ENCODE peak calls at places on chromosomes 13 and 19, in five cellular contexts. Y is HT-29, U is OCI-LY7, O is GM23248, C is amniotic stem cell. B is an unnamed sample.

GRCh38 chr13:89899302-89900103 is 1448.0 kb upstream of the MIR17HG start:
- DNase-seq in Y (no peak), C (no peak), O (no peak), U (no peak), B (no peak)

GRCh38 chr19:17766543-17767131 is 15.4 kb downstream of the FCHO1 start:
- DNase-seq in Y (peak; percentile 86), U (peak; percentile 90), C (no peak), O (peak; percentile 85), B (peak; percentile 79)

GRCh38 chr13:38821753-38822551 is 135.1 kb downstream of the FREM2 start:
- DNase-seq in O (peak; percentile 14), U (no peak), C (no peak), Y (no peak), B (no peak)

GRCh38 chr19:3868770-3869456 is at the start of gene ZFR2:
- DNase-seq in O (no peak), U (peak; percentile 5), Y (no peak), C (no peak), B (no peak)

GRCh38 chr13:76971215-76971614 is 20.7 kb upstream of the CLN5 start:
- DNase-seq in C (no peak), Y (no peak), U (no peak), O (no peak), B (no peak)

GRCh38 chr13:110529522-110530311 is 31.8 kb downstream of the RAB20 start:
- DNase-seq in Y (peak; percentile 53), C (no peak), O (no peak), U (no peak), B (no peak)

GRCh38 chr13:42022796-42023493 is 25.5 kb upstream of the DGKH start:
- DNase-seq in O (no peak), U (no peak), C (no peak), Y (no peak), B (no peak)

GRCh38 chr13:108220042-108220441 is 1.9 kb downstream of the ABHD13 start:
- DNase-seq in Y (peak; percentile 67), O (no peak), C (no peak), U (no peak), B (no peak)

GRCh38 chr19:39679791-39680168 is 24.1 kb downstream of the LGALS16 start:
- DNase-seq in C (no peak), Y (no peak), O (no peak), U (no peak), B (no peak)

GRCh38 chr13:113231306-113232207 is 22.1 kb downstream of the CUL4A start:
- DNase-seq in C (no peak), O (no peak), Y (no peak), U (no peak), B (no peak)

GRCh38 chr13:30257433-30258099 is 49.8 kb downstream of the KATNAL1 start:
- DNase-seq in U (peak; percentile 54), O (no peak), Y (no peak), C (no peak), B (peak; percentile 47)

GRCh38 chr13:80437212-80437611 is 96.3 kb upstream of the SPRY2 start:
- DNase-seq in Y (no peak), O (no peak), C (no peak), U (no peak), B (no peak)

GRCh38 chr13:28301839-28302238 is 163.5 kb downstream of the PAN3 start:
- DNase-seq in Y (no peak), O (no peak), U (no peak), C (no peak), B (no peak)

GRCh38 chr13:30422056-30422914 is at the start of gene UBE2L5:
- DNase-seq in Y (peak; percentile 68), O (peak; percentile 88), U (peak; percentile 88), C (peak; percentile 40), B (peak; percentile 85)

GRCh38 chr13:81988542-81988941 is 1647.6 kb upstream of the SPRY2 start:
- DNase-seq in U (no peak), C (no peak), O (no peak), Y (no peak), B (no peak)

GRCh38 chr19:7272856-7273578 is 21.2 kb downstream of the INSR start:
- DNase-seq in O (peak; percentile 41), Y (no peak), C (no peak), U (peak; percentile 80), B (no peak)

GRCh38 chr13:31008400-31009115 is 76.1 kb downstream of the TEX26 start:
- DNase-seq in Y (no peak), O (no peak), C (no peak), U (no peak), B (peak; percentile 69)

B was measured in fibroblast of lung.